ENCODE peak calls at places on chromosomes 13 and 19, in five cellular contexts. K is mucosa of gallbladder, D is NCI-H2081, O is ureter, Z is ACHN. X is an unnamed sample.

GRCh38 chr13:31166591-31166990 is 4.9 kb upstream of the HSPH1 start:
- DNase-seq in K (no peak), D (no peak), O (no peak), Z (no peak), X (no peak)

GRCh38 chr13:80884031-80884785 is 543.3 kb upstream of the SPRY2 start:
- DNase-seq in K (no peak), D (no peak), O (no peak), Z (no peak), X (no peak)

GRCh38 chr13:99989376-99990044 is 7.9 kb downstream of the ZIC2 start:
- DNase-seq in K (no peak), D (peak), O (no peak), Z (no peak), X (no peak)

GRCh38 chr13:102317593-102317992 is 84.3 kb downstream of the FGF14 start:
- DNase-seq in K (peak), D (no peak), O (peak), Z (no peak), X (no peak)

GRCh38 chr13:29954082-29955043 is 103.9 kb upstream of the UBL3 start:
- DNase-seq in K (no peak), D (no peak), O (no peak), Z (no peak), X (no peak)

GRCh38 chr13:103039183-103039582 is 27.0 kb downstream of the SLC10A2 start:
- DNase-seq in K (no peak), D (no peak), O (no peak), Z (no peak), X (no peak)

GRCh38 chr13:99869830-99870229 is 101.7 kb downstream of the ZIC5 start:
- DNase-seq in K (no peak), D (no peak), O (no peak), Z (no peak), X (no peak)

GRCh38 chr19:23802290-23802689 is 43.6 kb upstream of the ZNF681 start:
- DNase-seq in K (no peak), D (no peak), O (no peak), Z (no peak), X (no peak)

GRCh38 chr19:38134538-38135149 is 89.4 kb downstream of the DPF1 start:
- DNase-seq in K (peak), D (peak), O (no peak), Z (peak), X (no peak)

X was measured in NCI-H748 treated with DMSO at 0.1 percent for 48 hours.